ENCODE peak calls at places on chromosomes 12 and 14, in eight cellular contexts. B is coronary artery, D is fibroblast of the aortic adventitia, X is HCT116, O is mesendoderm, S is pancreas, Y is AG04449, G is HepG2. C is an unnamed sample.

GRCh38 chr14:48853159-48853558 is 733.0 kb downstream of the RPS29 start:
- DNase-seq in B (no peak), Y (no peak), G (no peak), X (no peak), D (no peak), O (no peak), S (no peak), C (no peak)

GRCh38 chr12:31118347-31118830 is 44.7 kb downstream of the DDX11 start:
- DNase-seq in S (no peak), D (no peak), B (no peak), Y (no peak), G (no peak), O (peak), X (no peak), C (no peak)

GRCh38 chr12:6452245-6452731 is 446 bp downstream of the TAPBPL start:
- DNase-seq in X (no peak), S (peak), D (no peak), G (no peak), Y (no peak), O (no peak), B (no peak), C (no peak)

GRCh38 chr12:76922821-76923315 is 44.0 kb upstream of the CSRP2 start:
- DNase-seq in B (no peak), O (peak), S (no peak), X (no peak), D (no peak), Y (no peak), G (no peak), C (no peak)

GRCh38 chr14:96264200-96264553 is 8.2 kb downstream of the BDKRB1 start:
- DNase-seq in G (no peak), D (no peak), Y (no peak), S (no peak), O (no peak), B (no peak), X (no peak), C (no peak)

GRCh38 chr12:113891167-113891692 is 74.9 kb downstream of the RBM19 start:
- DNase-seq in X (no peak), B (no peak), S (no peak), G (no peak), Y (no peak), D (no peak), O (no peak), C (no peak)

GRCh38 chr12:79183003-79183402 is 318.4 kb downstream of the SYT1 start:
- DNase-seq in G (no peak), X (no peak), Y (no peak), O (no peak), S (no peak), B (no peak), D (no peak), C (no peak)

GRCh38 chr12:89960011-89960507 is 251.4 kb upstream of the ATP2B1 start:
- DNase-seq in Y (no peak), D (no peak), S (no peak), G (no peak), X (no peak), B (no peak), O (no peak), C (no peak)

GRCh38 chr14:96574633-96575191 is 72.5 kb downstream of the PAPOLA start:
- DNase-seq in S (no peak), D (peak), G (no peak), Y (peak), O (no peak), B (no peak), X (no peak), C (peak)

GRCh38 chr14:99792551-99793212 is 531 bp upstream of the EML1 start:
- DNase-seq in Y (no peak), X (no peak), D (peak), O (peak), B (peak), S (peak), G (no peak), C (no peak)

GRCh38 chr12:120960657-120961056 is 17.7 kb upstream of the HNF1A start:
- DNase-seq in D (no peak), G (no peak), Y (no peak), B (no peak), X (no peak), O (no peak), S (no peak), C (no peak)

GRCh38 chr14:37142835-37143499 is 29.4 kb downstream of the SLC25A21 start:
- DNase-seq in D (peak), Y (no peak), B (no peak), G (peak), O (peak), S (no peak), X (no peak), C (no peak)

GRCh38 chr12:111705672-111706071 is 19.8 kb downstream of the ACAD10 start:
- DNase-seq in G (no peak), S (no peak), O (no peak), Y (no peak), D (no peak), X (no peak), B (no peak), C (no peak)

GRCh38 chr14:26794731-26795130 is 196.9 kb upstream of the NOVA1 start:
- DNase-seq in X (no peak), Y (no peak), S (no peak), D (peak), G (no peak), B (no peak), O (no peak), C (no peak)

GRCh38 chr12:62263956-62264355 is 3.8 kb downstream of the USP15 start:
- DNase-seq in G (no peak), O (no peak), Y (no peak), D (no peak), X (no peak), B (no peak), S (no peak), C (no peak)

DNA sequence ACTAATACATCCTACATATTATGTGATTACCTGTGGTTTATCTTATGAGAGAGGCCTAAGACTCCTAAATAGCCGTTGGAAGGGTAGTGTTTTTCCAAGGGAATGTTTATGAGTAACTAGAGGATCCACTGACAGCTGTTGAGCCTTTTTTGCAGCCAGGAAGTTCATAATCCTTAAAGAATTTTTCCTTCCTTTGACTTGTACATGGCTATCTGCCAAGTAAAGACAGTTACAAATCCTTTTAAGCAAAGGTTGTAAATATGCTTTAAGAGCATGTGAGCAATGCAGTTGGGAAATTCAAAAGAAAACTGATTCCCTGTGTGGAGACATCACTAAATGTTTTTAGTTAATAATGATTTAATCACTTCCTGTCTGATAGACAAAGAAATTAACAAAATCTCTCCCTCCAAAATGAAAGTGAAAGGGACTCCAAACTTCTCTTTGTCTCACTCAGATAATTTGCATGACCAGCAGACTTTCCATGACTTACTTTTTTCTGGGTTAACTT is 333.8 kb downstream of the PDZRN4 start:
- DNase-seq in G (no peak), Y (peak), B (no peak), O (no peak), X (no peak), S (no peak), D (peak), C (no peak)
- H3K4me3 ChIP-seq in G (no peak), Y (peak), B (peak), O (no peak), X (no peak), S (no peak), D (no peak), C (no peak)

GRCh38 chr14:45287609-45288008 is 34.6 kb upstream of the MIS18BP1 start:
- DNase-seq in S (no peak), B (no peak), Y (no peak), X (no peak), D (no peak), O (no peak), G (no peak), C (no peak)
- H3K4me3 ChIP-seq in S (no peak), B (no peak), Y (no peak), X (no peak), D (no peak), O (no peak), G (no peak), C (no peak)

GRCh38 chr12:80261403-80261802 is 162.1 kb downstream of the OTOGL start:
- DNase-seq in B (no peak), Y (no peak), S (no peak), D (no peak), X (no peak), G (no peak), O (no peak), C (no peak)
- H3K4me3 ChIP-seq in B (no peak), Y (no peak), S (no peak), D (no peak), X (no peak), G (no peak), O (no peak), C (no peak)

DNA sequence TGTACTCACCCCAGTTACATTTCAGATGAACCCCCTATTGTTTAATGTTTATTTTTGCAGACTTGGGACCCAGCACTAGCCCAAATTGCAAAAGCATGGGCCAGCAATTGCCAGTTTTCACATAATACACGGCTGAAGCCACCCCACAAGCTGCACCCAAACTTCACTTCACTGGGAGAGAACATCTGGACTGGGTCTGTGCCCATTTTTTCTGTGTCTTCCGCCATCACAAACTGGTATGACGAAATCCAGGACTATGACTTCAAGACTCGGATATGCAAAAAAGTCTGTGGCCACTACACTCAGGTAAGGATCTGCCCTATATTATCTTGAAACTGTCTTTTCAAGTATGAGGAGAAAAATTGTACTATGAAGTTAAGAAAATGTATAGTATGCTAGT is 1.2 kb downstream of the GLIPR1 start:
- DNase-seq in O (no peak), Y (no peak), D (peak), X (no peak), S (no peak), G (no peak), B (no peak), C (no peak)
- H3K4me3 ChIP-seq in O (no peak), Y (peak), D (peak), X (no peak), S (peak), G (no peak), B (peak), C (peak)

GRCh38 chr14:39268393-39268792 is 34.7 kb downstream of the MIA2 start:
- DNase-seq in S (no peak), G (peak), X (no peak), O (peak), D (peak), B (no peak), Y (no peak), C (no peak)
- H3K4me3 ChIP-seq in S (peak), G (peak), X (peak), O (no peak), D (peak), B (peak), Y (peak), C (peak)

GRCh38 chr12:646303-647038 is 16.8 kb downstream of the NINJ2 start:
- DNase-seq in Y (no peak), D (peak), O (no peak), X (no peak), G (peak), S (no peak), B (no peak), C (peak)
- H3K4me3 ChIP-seq in Y (no peak), D (no peak), O (no peak), X (no peak), G (peak), S (no peak), B (peak), C (peak)

DNA sequence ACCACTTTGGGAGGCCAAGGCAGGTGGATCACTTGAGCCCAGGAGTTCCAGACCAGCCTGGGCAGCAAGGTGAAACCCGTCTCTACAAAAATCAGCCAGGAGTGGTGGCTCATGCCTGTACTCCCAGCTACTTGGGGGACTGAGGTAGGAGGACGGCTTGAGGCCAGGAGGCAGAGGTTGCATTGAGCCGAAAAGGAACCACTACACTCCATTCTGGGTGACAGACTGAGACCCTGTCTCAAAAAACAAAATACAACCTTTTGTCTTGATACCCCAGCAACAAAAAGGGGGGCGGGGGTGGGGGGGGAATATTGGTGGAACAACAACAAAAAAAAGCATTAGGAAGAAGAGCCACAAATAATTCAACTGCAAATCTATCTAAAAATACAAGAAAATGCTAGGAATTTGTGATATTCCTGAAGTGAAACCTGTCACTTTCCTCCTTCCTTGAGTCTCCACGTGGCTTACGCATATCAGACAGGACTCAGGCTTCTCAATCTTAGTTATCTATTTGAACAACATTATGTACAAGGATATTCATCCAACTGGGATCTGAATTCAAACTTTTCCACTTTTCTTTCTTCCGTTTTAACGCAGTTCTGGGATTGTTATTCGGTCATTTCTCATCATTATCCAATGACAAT is 1.2 kb downstream of the R3HDM2 start:
- DNase-seq in G (no peak), D (no peak), O (no peak), X (no peak), Y (no peak), B (no peak), S (no peak), C (no peak)
- H3K4me3 ChIP-seq in G (peak), D (peak), O (peak), X (peak), Y (peak), B (peak), S (peak), C (peak)

C was measured in right atrium auricular region.